ENCODE peak calls at places on chromosomes 3 and 15, in seven cellular contexts. C, H, F, G, W, Z and X are unnamed samples.

GRCh38 chr3:190182418-190183043 is 61.8 kb upstream of the P3H2 start:
- DNase-seq in F (no peak), H (no peak), W (no peak), Z (no peak), G (no peak), C (no peak), X (no peak)

GRCh38 chr15:31147943-31148621 is 46.6 kb upstream of the TRPM1 start:
- DNase-seq in H (no peak), W (no peak), Z (peak), F (no peak), C (no peak), G (no peak), X (no peak)

GRCh38 chr15:71807691-71808091 is 2.7 kb upstream of the NR2E3 start:
- DNase-seq in C (no peak), G (peak), F (no peak), H (peak), W (no peak), Z (no peak), X (no peak)

GRCh38 chr15:78909791-78910228 is 35.0 kb downstream of the CTSH start:
- DNase-seq in H (peak), F (peak), C (no peak), Z (peak), G (peak), W (peak), X (no peak)

GRCh38 chr3:87969620-87970019 is 89.2 kb downstream of the CGGBP1 start:
- DNase-seq in G (no peak), F (no peak), Z (no peak), H (no peak), C (no peak), W (no peak), X (no peak)

GRCh38 chr3:122230174-122230573 is 46.7 kb downstream of the CASR start:
- DNase-seq in H (no peak), W (peak), F (no peak), Z (no peak), C (no peak), G (no peak), X (no peak)

GRCh38 chr3:13065727-13066126 is 7.5 kb downstream of the IQSEC1 start:
- DNase-seq in G (no peak), H (no peak), W (no peak), Z (no peak), F (no peak), C (no peak), X (no peak)

GRCh38 chr3:170721563-170721962 is 135.7 kb upstream of the SLC7A14 start:
- DNase-seq in F (no peak), G (no peak), W (no peak), C (no peak), H (no peak), Z (no peak), X (no peak)

GRCh38 chr3:29167180-29167579 is 113.7 kb upstream of the RBMS3 start:
- DNase-seq in W (no peak), G (no peak), C (no peak), F (no peak), H (no peak), Z (no peak), X (no peak)

GRCh38 chr15:60682615-60683014 is 203.7 kb upstream of the ICE2 start:
- DNase-seq in C (no peak), H (no peak), F (no peak), G (no peak), Z (no peak), W (no peak), X (no peak)

GRCh38 chr15:60681353-60681752 is 202.4 kb upstream of the ICE2 start:
- DNase-seq in W (no peak), C (no peak), G (no peak), F (no peak), Z (no peak), H (no peak), X (no peak)

GRCh38 chr15:60678632-60679031 is 199.7 kb upstream of the ICE2 start:
- DNase-seq in C (no peak), G (no peak), Z (no peak), H (no peak), F (peak), W (no peak), X (no peak)

GRCh38 chr15:60682115-60682514 is 203.2 kb upstream of the ICE2 start:
- DNase-seq in C (no peak), F (no peak), H (no peak), Z (no peak), W (no peak), G (no peak), X (no peak)

DNA sequence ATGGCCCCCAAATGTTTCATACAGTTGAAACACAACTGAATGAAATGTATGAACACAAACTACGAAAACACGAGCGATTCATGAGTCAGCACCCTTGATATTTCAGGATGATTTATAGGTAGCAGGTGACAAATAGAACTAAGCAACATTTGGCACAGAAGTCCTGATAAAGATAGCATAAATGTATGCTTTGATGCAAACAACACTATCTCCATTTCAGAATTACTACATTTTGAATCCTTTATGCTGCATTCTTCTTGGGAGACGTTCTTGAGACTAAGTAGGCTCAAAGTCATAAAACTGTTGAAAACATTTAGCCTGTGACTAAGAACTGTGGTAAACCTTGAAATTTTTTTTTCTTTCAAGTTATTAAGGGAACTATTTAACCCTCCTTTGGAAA is 200.3 kb upstream of the ICE2 start:
- DNase-seq in H (no peak), G (no peak), F (no peak), Z (no peak), W (no peak), C (no peak), X (no peak)
- TF ChIP-seq TAF1 in H (no peak), G (no peak), F (no peak), Z (no peak), W (no peak), C (no peak), X (no peak)

DNA sequence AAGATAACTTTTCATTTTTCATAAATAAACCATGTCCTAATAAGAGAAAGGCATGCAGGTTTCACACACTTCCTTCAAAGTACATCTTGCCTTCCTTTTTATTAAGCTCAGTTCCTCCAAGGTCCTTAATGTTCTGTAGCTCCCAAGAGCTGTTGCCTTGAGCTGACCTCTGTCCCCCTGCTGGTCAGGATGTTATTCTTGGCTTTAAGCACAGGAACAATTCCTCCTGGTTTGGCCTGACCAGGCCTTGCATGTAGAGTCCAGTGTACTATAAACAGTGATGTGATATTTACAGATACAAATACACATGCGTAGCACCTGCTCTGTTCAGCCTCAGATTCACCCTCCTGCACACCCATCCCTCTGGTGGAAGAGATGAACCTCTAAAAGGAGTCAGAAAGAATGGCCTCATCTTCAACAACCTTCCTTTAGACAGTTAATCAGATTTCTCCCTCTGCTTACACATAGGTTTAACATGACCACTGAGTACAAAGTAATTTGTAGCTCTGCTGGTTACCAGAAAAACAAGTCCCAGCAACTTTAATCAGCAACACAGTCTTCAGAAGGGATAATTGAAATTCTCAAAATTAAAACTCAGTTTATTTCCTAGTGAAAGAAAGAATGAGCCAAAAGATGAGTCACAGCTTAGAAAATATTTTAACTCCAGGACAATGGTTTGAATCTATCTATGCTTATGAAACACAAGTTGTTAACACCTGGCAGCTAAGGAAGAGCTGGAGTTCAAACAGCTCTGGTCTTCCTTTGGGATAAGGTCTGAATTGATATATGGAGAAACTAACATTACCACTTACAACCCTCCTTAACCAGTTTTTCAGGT is 46.5 kb downstream of the PTPN9 start:
- DNase-seq in F (no peak), C (no peak), G (peak), Z (peak), W (peak), H (peak), X (no peak)
- TF ChIP-seq POLR2AphosphoS5 in F (no peak), C (no peak), G (no peak), Z (no peak), W (no peak), H (no peak), X (no peak)

GRCh38 chr15:50854594-50855490 is 53.6 kb upstream of the AP4E1 start:
- DNase-seq in H (no peak), G (no peak), W (no peak), F (peak), Z (peak), C (peak), X (no peak)
- TF ChIP-seq TAF1 in H (no peak), G (no peak), W (no peak), F (no peak), Z (no peak), C (no peak), X (no peak)

DNA sequence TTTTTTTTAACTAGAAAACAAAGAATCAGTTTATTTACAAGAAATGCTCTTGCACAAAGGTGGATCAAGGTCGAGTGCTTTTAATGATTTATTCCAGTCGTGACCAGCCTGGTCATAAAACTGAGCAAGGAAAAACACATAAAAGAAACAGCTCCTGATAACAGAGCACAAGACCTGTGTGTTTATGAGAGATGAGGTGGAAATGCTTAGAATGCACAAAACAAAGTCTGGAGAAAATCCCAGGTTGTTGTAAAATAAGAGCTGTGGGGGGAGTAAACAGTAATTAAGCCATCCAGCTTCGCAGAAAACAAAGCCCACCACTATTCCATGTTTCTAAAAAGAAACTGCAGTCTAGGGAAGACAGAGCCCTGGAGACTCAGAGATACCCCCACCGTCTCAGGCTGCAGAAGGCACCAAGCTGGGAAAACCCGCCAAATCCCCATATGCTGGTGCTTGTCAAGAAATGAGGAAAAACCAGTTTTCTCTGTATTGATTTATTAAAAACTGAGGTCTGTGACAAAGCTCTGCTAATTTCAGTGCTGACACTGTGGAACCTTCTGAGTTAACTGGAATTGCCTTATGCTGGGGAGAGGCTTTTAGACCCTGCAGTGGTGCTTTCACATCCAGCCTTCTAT is 139.3 kb downstream of the ADAMTS17 start:
- DNase-seq in C (no peak), Z (no peak), F (no peak), G (no peak), W (no peak), H (peak), X (no peak)
- TF ChIP-seq POLR2AphosphoS5 in C (no peak), Z (no peak), F (no peak), G (no peak), W (no peak), H (no peak), X (no peak)

GRCh38 chr3:9147215-9147895 is 102.1 kb downstream of the SRGAP3 start:
- DNase-seq in W (no peak), H (no peak), C (peak), Z (no peak), F (no peak), G (no peak), X (no peak)

GRCh38 chr3:9149566-9149965 is 99.9 kb downstream of the SRGAP3 start:
- DNase-seq in C (no peak), Z (no peak), G (no peak), H (no peak), F (no peak), W (no peak), X (no peak)

GRCh38 chr3:9153763-9154601 is 95.5 kb downstream of the SRGAP3 start:
- DNase-seq in G (no peak), W (no peak), C (no peak), Z (no peak), H (no peak), F (no peak), X (no peak)

GRCh38 chr3:9147896-9148267 is 101.6 kb downstream of the SRGAP3 start:
- DNase-seq in W (no peak), H (no peak), Z (no peak), G (no peak), C (no peak), F (no peak), X (no peak)

DNA sequence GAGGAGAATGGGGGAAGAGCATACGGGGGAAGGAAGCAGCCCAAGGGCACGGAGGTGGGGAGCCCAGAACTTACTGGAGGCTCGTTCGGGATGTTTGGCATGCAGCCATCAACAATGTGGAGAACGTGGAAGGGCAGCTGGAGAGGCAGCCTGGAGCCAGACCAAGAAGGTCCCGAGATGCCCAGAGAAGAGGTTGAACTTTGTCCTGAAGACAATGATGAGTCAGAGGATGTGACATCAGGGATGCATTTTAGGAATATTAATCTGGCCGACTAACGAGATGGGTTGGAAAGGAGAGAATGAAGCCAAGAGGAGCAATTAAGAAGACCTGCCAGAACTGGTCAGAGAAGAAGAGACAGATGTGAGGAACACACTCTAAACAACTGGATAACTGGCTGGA is 98.2 kb downstream of the SRGAP3 start:
- DNase-seq in G (no peak), F (no peak), H (no peak), W (no peak), C (no peak), Z (no peak), X (no peak)
- TF ChIP-seq TAF1 in G (no peak), F (no peak), H (no peak), W (no peak), C (no peak), Z (no peak), X (no peak)

GRCh38 chr3:79414821-79415220 is 353.0 kb downstream of the ROBO1 start:
- DNase-seq in H (no peak), Z (no peak), F (no peak), G (no peak), C (no peak), W (no peak), X (no peak)

GRCh38 chr3:79421273-79421672 is 346.5 kb downstream of the ROBO1 start:
- DNase-seq in C (no peak), Z (no peak), H (no peak), W (no peak), F (no peak), G (no peak), X (no peak)

GRCh38 chr3:79423417-79423816 is 344.4 kb downstream of the ROBO1 start:
- DNase-seq in Z (no peak), F (no peak), W (no peak), G (no peak), C (no peak), H (no peak), X (no peak)

GRCh38 chr3:79415351-79415750 is 352.4 kb downstream of the ROBO1 start:
- DNase-seq in Z (no peak), H (no peak), W (no peak), C (no peak), G (no peak), F (no peak), X (no peak)

GRCh38 chr3:79419222-79419621 is 348.6 kb downstream of the ROBO1 start:
- DNase-seq in W (no peak), G (no peak), C (no peak), H (no peak), Z (no peak), F (no peak), X (no peak)
- TF ChIP-seq POLR2AphosphoS5 in W (no peak), G (no peak), C (no peak), H (no peak), Z (no peak), F (no peak), X (no peak)

DNA sequence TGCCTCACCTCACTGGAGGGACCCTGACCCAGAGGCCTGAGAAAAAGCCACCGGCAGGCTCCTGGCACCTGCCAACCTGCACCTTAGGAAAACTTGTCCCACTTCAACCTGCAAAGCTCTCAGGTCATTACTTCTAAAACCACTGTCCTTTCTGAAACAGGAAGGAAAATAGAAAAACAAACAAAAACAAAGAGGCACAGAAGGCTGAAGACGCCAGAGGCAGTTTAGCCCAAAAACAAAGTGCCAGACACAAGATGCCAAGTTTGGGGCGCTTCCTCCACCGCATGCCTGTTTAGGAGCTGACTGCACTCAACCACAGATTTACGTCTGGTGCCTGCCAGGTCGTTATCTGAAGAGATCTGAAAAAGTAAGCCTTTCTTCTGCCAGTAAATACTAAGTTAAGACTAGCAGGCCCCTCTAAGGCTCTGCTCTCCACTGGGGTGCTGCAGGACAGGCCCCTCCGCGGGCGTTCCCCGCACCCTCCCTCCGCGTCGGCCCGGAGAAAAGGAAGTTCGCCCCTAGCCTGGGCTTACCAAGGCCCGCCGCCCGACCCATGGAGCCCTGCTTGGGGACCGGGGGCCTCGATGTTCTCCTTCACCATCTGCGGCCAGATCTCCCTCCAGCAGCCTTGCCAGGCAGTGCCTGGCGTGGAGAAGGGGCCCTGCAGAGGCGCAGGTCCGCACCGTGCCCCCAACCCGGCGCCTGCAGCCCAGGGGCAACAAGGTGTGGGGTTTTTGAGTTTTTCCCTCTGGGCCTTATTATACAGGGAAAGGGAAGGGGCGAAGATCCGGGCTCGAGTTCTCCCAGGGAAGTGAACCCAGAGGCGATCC is 1.3 kb downstream of the GOLGA8A start:
- DNase-seq in F (no peak), C (peak), G (peak), H (peak), W (peak), Z (no peak), X (no peak)
- TF ChIP-seq TAF1 in F (no peak), C (no peak), G (no peak), H (no peak), W (no peak), Z (no peak), X (no peak)

GRCh38 chr3:30696403-30696819 is 90.0 kb downstream of the TGFBR2 start:
- DNase-seq in F (no peak), Z (no peak), G (no peak), C (no peak), H (no peak), W (no peak), X (no peak)
- TF ChIP-seq POLR2AphosphoS5 in F (no peak), Z (peak), G (no peak), C (no peak), H (no peak), W (no peak), X (no peak)

DNA sequence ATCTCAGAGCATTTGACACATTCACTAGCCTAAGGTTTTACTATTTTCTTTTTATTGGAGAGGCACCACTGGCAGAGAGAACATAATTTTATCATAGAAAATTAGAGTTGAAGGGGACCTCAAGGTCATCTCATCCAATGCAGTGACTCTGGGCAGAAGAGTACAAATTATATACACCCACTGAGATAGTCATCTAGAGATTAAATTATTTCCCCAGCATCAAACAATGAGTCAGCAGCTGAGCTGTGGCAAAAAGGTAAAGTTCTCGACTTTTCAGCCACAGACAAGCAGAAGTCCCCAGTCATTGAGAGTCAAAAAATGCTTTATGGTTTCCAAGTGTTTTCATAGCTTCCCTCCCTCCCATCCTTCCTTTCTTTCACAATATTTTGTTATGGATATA is 39.3 kb upstream of the SEMA6D start:
- DNase-seq in Z (no peak), W (no peak), C (no peak), H (peak), G (no peak), F (no peak), X (no peak)
- TF ChIP-seq TAF1 in Z (no peak), W (no peak), C (no peak), H (no peak), G (no peak), F (no peak), X (no peak)

GRCh38 chr3:148948913-148949657 is 42.3 kb upstream of the GYG1 start:
- DNase-seq in C (no peak), G (no peak), W (no peak), H (no peak), Z (no peak), F (no peak), X (no peak)
- TF ChIP-seq POLR2AphosphoS5 in C (no peak), G (no peak), W (no peak), H (no peak), Z (no peak), F (no peak), X (no peak)